ENCODE peak calls at places on chromosomes 1 and 21, in ten cellular contexts. N is CD8-positive, alpha-beta T cell; Q is tibial artery; H is prostate gland; C is Peyer's patch; M is uterus; D is heart right ventricle; Y is cardiac muscle cell; K is IMR-90; R is neural progenitor cell. L is an unnamed sample. For H3K36me3, the result is how much of the 10 kb centered on the place peaks cover.

GRCh38 chr1:92291372-92291999 is 7.3 kb downstream of the GLMN start:
- DNase-seq in N (no peak), Q (no peak), H (peak), C (no peak), M (no peak), D (no peak), Y (peak), K (peak), R (peak), L (no peak)

GRCh38 chr1:11501491-11501897 is 22.5 kb downstream of the DISP3 start:
- DNase-seq in N (no peak), Q (no peak), H (no peak), C (no peak), M (no peak), D (no peak), Y (no peak), K (no peak), R (no peak), L (no peak)

GRCh38 chr1:246753670-246754535 is 29.7 kb downstream of the SCCPDH start:
- DNase-seq in N (peak), Q (peak), H (peak), C (peak), M (peak), D (peak), Y (peak), K (peak), R (peak), L (peak)

GRCh38 chr1:241311056-241311746 is 45.8 kb downstream of the RGS7 start:
- DNase-seq in N (no peak), Q (no peak), H (no peak), C (no peak), M (no peak), D (no peak), Y (no peak), K (peak), R (no peak), L (no peak)

GRCh38 chr21:38760017-38760761 is 45.5 kb upstream of the ETS2 start:
- DNase-seq in N (no peak), Q (no peak), H (no peak), C (no peak), M (no peak), D (no peak), Y (no peak), K (peak), R (peak), L (no peak)

GRCh38 chr1:50084389-50084788 is 24.3 kb upstream of the ELAVL4 start:
- DNase-seq in N (no peak), Q (no peak), H (no peak), C (no peak), M (no peak), D (no peak), Y (no peak), K (no peak), R (no peak), L (no peak)

GRCh38 chr1:147669475-147670318 is 627 bp downstream of the ACP6 start:
- DNase-seq in N (peak), Q (peak), H (peak), C (peak), M (peak), D (peak), Y (peak), K (peak), R (peak), L (peak)

GRCh38 chr1:40844887-40845878 is 17.0 kb downstream of the CITED4 start:
- DNase-seq in N (no peak), Q (no peak), H (no peak), C (no peak), M (no peak), D (no peak), Y (no peak), K (no peak), R (no peak), L (no peak)

GRCh38 chr1:191498318-191498717 is 659.9 kb upstream of the RGS18 start:
- DNase-seq in N (no peak), Q (no peak), H (no peak), C (no peak), M (no peak), D (no peak), Y (no peak), K (peak), R (no peak), L (no peak)

GRCh38 chr1:98677288-98677687 is 15.8 kb downstream of the SNX7 start:
- DNase-seq in N (no peak), Q (no peak), H (peak), C (no peak), M (no peak), D (no peak), Y (no peak), K (peak), R (no peak), L (no peak)

GRCh38 chr1:160795951-160796383 is at the start of gene LY9:
- DNase-seq in N (peak), Q (no peak), H (no peak), C (no peak), M (no peak), D (no peak), Y (no peak), K (no peak), R (no peak), L (peak)

GRCh38 chr1:25168193-25169071 is 63.9 kb downstream of the SYF2 start:
- DNase-seq in N (no peak), Q (no peak), H (no peak), C (peak), M (no peak), D (no peak), Y (no peak), K (no peak), R (peak), L (no peak)

GRCh38 chr1:84988588-84988987 is 8.3 kb downstream of the MCOLN2 start:
- DNase-seq in N (no peak), Q (no peak), H (no peak), C (no peak), M (no peak), D (no peak), Y (no peak), K (no peak), R (no peak), L (no peak)

GRCh38 chr21:16908087-16908486 is 604.8 kb upstream of the CXADR start:
- DNase-seq in N (no peak), Q (no peak), H (peak), C (no peak), M (peak), D (no peak), Y (no peak), K (no peak), R (no peak), L (peak)

GRCh38 chr1:231554969-231555368 is 26.5 kb downstream of the TSNAX start:
- DNase-seq in N (no peak), Q (no peak), H (no peak), C (no peak), M (no peak), D (no peak), Y (no peak), K (no peak), R (no peak), L (no peak)

GRCh38 chr1:51559064-51559500 is 40.0 kb upstream of the EPS15 start:
- DNase-seq in N (no peak), Q (no peak), H (no peak), C (no peak), M (no peak), D (no peak), Y (no peak), K (no peak), R (no peak), L (no peak)

GRCh38 chr21:34545079-34545884 is 33.3 kb upstream of the KCNE1 start:
- DNase-seq in N (no peak), Q (no peak), H (no peak), C (no peak), M (no peak), D (no peak), Y (peak), K (peak), R (peak), L (peak)

GRCh38 chr1:15678578-15678977 is 5.5 kb upstream of the PLEKHM2 start:
- DNase-seq in N (no peak), Q (no peak), H (no peak), C (no peak), M (no peak), D (no peak), Y (no peak), K (peak), R (no peak), L (peak)

GRCh38 chr1:53946252-53947171 is at the start of gene LRRC42:
- DNase-seq in N (no peak), Q (no peak), H (no peak), C (no peak), M (no peak), D (no peak), Y (no peak), K (no peak), R (peak), L (no peak)

GRCh38 chr1:65813956-65814355 is 21.3 kb downstream of the PDE4B start:
- DNase-seq in N (no peak), Q (no peak), H (no peak), C (no peak), M (no peak), D (no peak), Y (no peak), K (peak), R (no peak), L (no peak)

GRCh38 chr1:152533327-152533938 is 19.2 kb downstream of the CRCT1 start:
- DNase-seq in N (no peak), Q (no peak), H (no peak), C (peak), M (no peak), D (no peak), Y (no peak), K (peak), R (no peak), L (no peak)

GRCh38 chr1:181568736-181569135 is 85.4 kb downstream of the CACNA1E start:
- DNase-seq in N (no peak), Q (no peak), H (no peak), C (no peak), M (no peak), D (no peak), Y (no peak), K (no peak), R (no peak), L (no peak)

GRCh38 chr1:206419250-206419649 is 51.0 kb upstream of the IKBKE start:
- DNase-seq in N (no peak), Q (no peak), H (no peak), C (peak), M (no peak), D (no peak), Y (no peak), K (no peak), R (no peak), L (no peak)

DNA sequence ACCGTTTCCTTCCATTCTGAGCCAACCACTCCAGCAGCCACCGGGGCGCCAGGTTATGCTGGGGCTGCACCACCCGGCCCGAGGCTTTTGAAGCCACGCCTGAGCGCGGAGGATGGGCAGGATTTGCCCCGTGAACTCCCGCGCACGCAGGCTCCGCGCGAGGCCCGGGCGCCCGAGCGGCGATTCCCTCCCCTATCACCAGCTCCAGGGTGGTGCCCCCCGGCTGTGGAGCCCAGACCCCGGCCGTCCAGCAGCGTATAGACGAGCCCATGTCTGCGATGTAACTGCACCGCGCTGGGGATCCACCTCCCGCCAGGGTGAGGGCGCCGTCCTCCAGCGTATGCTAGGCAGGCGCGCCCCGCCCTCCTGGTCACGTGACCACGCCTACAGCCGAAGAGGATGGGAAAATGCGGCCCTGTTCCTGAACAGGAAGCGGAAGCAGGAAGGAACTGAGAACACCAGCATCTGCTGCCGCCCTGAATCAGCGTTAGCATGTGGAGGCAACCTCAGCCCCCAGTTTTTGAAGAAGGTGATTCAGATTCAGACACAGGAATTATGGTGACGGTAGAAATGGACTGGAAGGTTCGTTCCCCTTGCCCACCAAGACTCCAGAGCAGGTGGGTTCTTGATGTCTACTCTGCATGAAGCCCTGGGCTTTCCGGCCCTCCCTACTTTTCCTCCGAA is 46.0 kb downstream of the VPS26C start:
- DNase-seq in N (peak), Q (peak), H (peak), C (peak), M (peak), D (peak), Y (peak), K (peak), R (peak), L (peak)
- TF ChIP-seq CTCF in N (peak), Q (no peak), H (peak), C (peak), M (peak), D (peak), Y (peak), K (peak), R (no peak), L (peak)

GRCh38 chr1:19121192-19121591 is 88.9 kb downstream of the UBR4 start:
- DNase-seq in N (no peak), Q (no peak), H (no peak), C (peak), M (no peak), D (no peak), Y (no peak), K (no peak), R (no peak), L (no peak)
- H3K36me3 ChIP-seq in N (half or more), Q (half or more), H (under half), C (under half), M (under half), D (half or more), Y (half or more), K (half or more), R (under half), L (half or more)

GRCh38 chr1:21888500-21888899 is 48.6 kb downstream of the HSPG2 start:
- DNase-seq in N (no peak), Q (no peak), H (no peak), C (no peak), M (no peak), D (no peak), Y (no peak), K (no peak), R (no peak), L (no peak)
- H3K4me3 ChIP-seq in N (no peak), Q (no peak), H (no peak), C (no peak), M (no peak), D (no peak), Y (no peak), K (no peak), R (no peak), L (no peak)

GRCh38 chr1:21241761-21242581 is 48.3 kb downstream of the ECE1 start:
- DNase-seq in N (no peak), Q (no peak), H (no peak), C (no peak), M (no peak), D (no peak), Y (no peak), K (peak), R (no peak), L (no peak)

GRCh38 chr1:21238141-21238800 is 52.0 kb downstream of the ECE1 start:
- DNase-seq in N (no peak), Q (no peak), H (no peak), C (no peak), M (no peak), D (no peak), Y (no peak), K (peak), R (peak), L (no peak)

GRCh38 chr1:21242846-21243245 is 47.4 kb downstream of the ECE1 start:
- DNase-seq in N (no peak), Q (no peak), H (no peak), C (no peak), M (no peak), D (no peak), Y (no peak), K (no peak), R (no peak), L (no peak)

GRCh38 chr1:21239181-21239580 is 51.1 kb downstream of the ECE1 start:
- DNase-seq in N (no peak), Q (no peak), H (no peak), C (no peak), M (no peak), D (no peak), Y (no peak), K (peak), R (no peak), L (no peak)

GRCh38 chr1:21240706-21241105 is 49.6 kb downstream of the ECE1 start:
- DNase-seq in N (no peak), Q (no peak), H (no peak), C (no peak), M (no peak), D (no peak), Y (no peak), K (no peak), R (no peak), L (no peak)
- TF ChIP-seq CTCF in N (no peak), Q (no peak), H (no peak), C (no peak), M (no peak), D (no peak), Y (no peak), K (no peak), R (no peak), L (no peak)

GRCh38 chr1:87796521-87796920 is 467.8 kb downstream of the LMO4 start:
- DNase-seq in N (no peak), Q (no peak), H (no peak), C (no peak), M (no peak), D (no peak), Y (no peak), K (no peak), R (no peak), L (peak)
- H3K36me3 ChIP-seq in N (under half), Q (under half), H (under half), C (under half), M (under half), D (under half), Y (under half), K (under half), R (under half), L (under half)

GRCh38 chr1:221748981-221749380 is 7.1 kb upstream of the DUSP10 start:
- DNase-seq in N (no peak), Q (no peak), H (no peak), C (no peak), M (no peak), D (no peak), Y (no peak), K (no peak), R (no peak), L (no peak)
- H3K4me3 ChIP-seq in N (no peak), Q (no peak), H (no peak), C (no peak), M (no peak), D (no peak), Y (no peak), K (no peak), R (no peak), L (no peak)

GRCh38 chr1:87450615-87451209 is 122.0 kb downstream of the LMO4 start:
- DNase-seq in N (no peak), Q (no peak), H (no peak), C (peak), M (no peak), D (no peak), Y (no peak), K (no peak), R (peak), L (no peak)
- TF ChIP-seq CTCF in N (no peak), Q (no peak), H (no peak), C (peak), M (no peak), D (no peak), Y (no peak), K (no peak), R (peak), L (no peak)